ENCODE peak calls at places on chromosomes 3 and 15, in four cellular contexts. One of them, this sample, is unnamed.

GRCh38 chr3:186255703-186256331 is 106.2 kb downstream of the DGKG start:
- DNase-seq in transverse colon: peak; percentile 41
- DNase-seq in IMR-90: no peak
- DNase-seq in gastrocnemius medialis: no peak
- DNase-seq in this sample: no peak

GRCh38 chr3:27287052-27287451 is 82.1 kb downstream of the NEK10 start:
- DNase-seq in transverse colon: no peak
- DNase-seq in IMR-90: no peak
- DNase-seq in gastrocnemius medialis: no peak
- DNase-seq in this sample: no peak

GRCh38 chr15:76197703-76198455 is 113.4 kb downstream of the ETFA start:
- DNase-seq in transverse colon: peak; percentile 39
- DNase-seq in IMR-90: no peak
- DNase-seq in gastrocnemius medialis: peak; percentile 10
- DNase-seq in this sample: peak; percentile 37

GRCh38 chr15:36347272-36347864 is 232.1 kb upstream of the CDIN1 start:
- DNase-seq in transverse colon: no peak
- DNase-seq in IMR-90: no peak
- DNase-seq in gastrocnemius medialis: no peak
- DNase-seq in this sample: no peak

GRCh38 chr3:148023994-148024393 is 614.8 kb downstream of the ZIC1 start:
- DNase-seq in transverse colon: no peak
- DNase-seq in IMR-90: peak; percentile 86
- DNase-seq in gastrocnemius medialis: no peak
- DNase-seq in this sample: no peak

GRCh38 chr3:124850212-124850611 is 37.0 kb downstream of the ITGB5 start:
- DNase-seq in transverse colon: no peak
- DNase-seq in IMR-90: no peak
- DNase-seq in gastrocnemius medialis: no peak
- DNase-seq in this sample: no peak

GRCh38 chr3:126406389-126407296 is 11.9 kb downstream of the CFAP100 start:
- DNase-seq in transverse colon: no peak
- DNase-seq in IMR-90: no peak
- DNase-seq in gastrocnemius medialis: no peak
- DNase-seq in this sample: no peak

GRCh38 chr3:69214241-69214640 is 91.8 kb upstream of the LMOD3 start:
- DNase-seq in transverse colon: no peak
- DNase-seq in IMR-90: no peak
- DNase-seq in gastrocnemius medialis: no peak
- DNase-seq in this sample: no peak

GRCh38 chr15:27235161-27235560 is 264.2 kb downstream of the GABRG3 start:
- DNase-seq in transverse colon: no peak
- DNase-seq in IMR-90: no peak
- DNase-seq in gastrocnemius medialis: no peak
- DNase-seq in this sample: no peak

GRCh38 chr15:68704496-68705021 is 116.1 kb downstream of the ANP32A start:
- DNase-seq in transverse colon: peak; percentile 14
- DNase-seq in IMR-90: peak; percentile 20
- DNase-seq in gastrocnemius medialis: no peak
- DNase-seq in this sample: no peak

GRCh38 chr3:148450819-148451218 is 246.9 kb upstream of the AGTR1 start:
- DNase-seq in transverse colon: no peak
- DNase-seq in IMR-90: no peak
- DNase-seq in gastrocnemius medialis: no peak
- DNase-seq in this sample: no peak

GRCh38 chr3:48899298-48899697 is 616 bp upstream of the SLC25A20 start:
- DNase-seq in transverse colon: no peak
- DNase-seq in IMR-90: no peak
- DNase-seq in gastrocnemius medialis: no peak
- DNase-seq in this sample: no peak

GRCh38 chr3:85303156-85303555 is 344.4 kb downstream of the CADM2 start:
- DNase-seq in transverse colon: no peak
- DNase-seq in IMR-90: no peak
- DNase-seq in gastrocnemius medialis: no peak
- DNase-seq in this sample: no peak

GRCh38 chr3:161051856-161052255 is 53.3 kb downstream of the B3GALNT1 start:
- DNase-seq in transverse colon: no peak
- DNase-seq in IMR-90: no peak
- DNase-seq in gastrocnemius medialis: no peak
- DNase-seq in this sample: no peak

GRCh38 chr3:15810702-15811101 is 12.9 kb upstream of the ANKRD28 start:
- DNase-seq in transverse colon: no peak
- DNase-seq in IMR-90: no peak
- DNase-seq in gastrocnemius medialis: no peak
- DNase-seq in this sample: no peak

GRCh38 chr3:40623567-40623966 is 98.8 kb downstream of the ZNF621 start:
- DNase-seq in transverse colon: peak; percentile 38
- DNase-seq in IMR-90: no peak
- DNase-seq in gastrocnemius medialis: no peak
- DNase-seq in this sample: no peak

GRCh38 chr15:60945196-60945595 is 283.9 kb downstream of the RORA start:
- DNase-seq in transverse colon: peak; percentile 11
- DNase-seq in IMR-90: no peak
- DNase-seq in gastrocnemius medialis: peak; percentile 77
- DNase-seq in this sample: peak; percentile 56

GRCh38 chr3:37712918-37713819 is 148.5 kb upstream of the CTDSPL start:
- DNase-seq in transverse colon: no peak
- DNase-seq in IMR-90: peak; percentile 23
- DNase-seq in gastrocnemius medialis: no peak
- DNase-seq in this sample: no peak

GRCh38 chr3:184565421-184566211 is 4.0 kb downstream of the EPHB3 start:
- DNase-seq in transverse colon: peak; percentile 86
- DNase-seq in IMR-90: peak; percentile 90
- DNase-seq in gastrocnemius medialis: no peak
- DNase-seq in this sample: peak; percentile 93

DNA sequence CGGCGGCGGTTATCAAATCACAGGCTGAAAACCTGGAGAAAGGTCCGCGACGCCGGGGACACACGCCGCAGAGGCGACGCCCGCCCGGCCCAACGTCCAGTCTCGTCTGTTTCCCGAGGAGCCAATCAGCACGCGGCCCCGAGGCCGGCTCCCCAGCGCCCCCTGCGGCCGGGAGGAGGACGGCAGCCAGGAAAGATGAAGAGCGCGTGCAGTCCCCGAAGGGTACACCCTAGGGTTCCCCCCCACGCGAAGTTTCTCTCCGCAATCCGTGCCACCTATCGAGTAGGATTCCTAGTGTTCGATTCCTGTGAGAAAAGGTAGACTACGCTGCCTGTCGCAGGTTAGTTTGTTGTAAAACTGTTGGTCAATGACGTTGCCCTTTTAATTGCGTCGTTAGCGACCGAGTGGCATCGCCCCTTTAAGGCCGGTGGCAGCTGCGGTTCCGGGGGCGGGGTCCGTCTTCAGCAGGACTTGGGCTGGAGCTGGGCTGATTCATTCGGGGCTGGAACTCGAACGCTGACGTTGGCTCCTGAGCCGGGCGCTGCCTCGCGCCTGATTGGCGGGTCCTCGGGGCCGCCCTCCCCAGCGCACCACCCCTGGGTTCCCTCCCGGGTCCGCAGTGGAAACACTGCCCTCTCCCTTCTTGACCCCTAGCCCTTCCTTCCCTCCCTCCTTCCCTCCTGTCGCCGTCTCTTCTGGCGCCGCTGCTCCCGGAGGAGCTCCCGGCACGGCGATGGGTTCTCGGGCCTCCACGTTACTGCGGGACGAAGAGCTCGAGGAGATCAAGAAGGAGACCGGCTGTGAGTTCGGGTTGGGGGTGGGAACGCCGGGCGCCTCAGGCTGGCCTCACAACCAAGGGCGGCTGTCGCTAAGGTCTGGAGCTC is at the start of the genes CHP1 and EXD1:
- DNase-seq in transverse colon: peak; percentile 99
- DNase-seq in IMR-90: peak; percentile 97
- DNase-seq in gastrocnemius medialis: peak; percentile 99
- DNase-seq in this sample: peak; percentile 97
- TF ChIP-seq POLR2A in transverse colon: peak; percentile 97
- TF ChIP-seq POLR2A in IMR-90: peak; percentile 74
- TF ChIP-seq POLR2A in gastrocnemius medialis: peak; percentile 88
- TF ChIP-seq POLR2A in this sample: peak; percentile 36

GRCh38 chr3:157375342-157375986 is 61.2 kb upstream of the PTX3 start:
- DNase-seq in transverse colon: no peak
- DNase-seq in IMR-90: peak; percentile 16
- DNase-seq in gastrocnemius medialis: no peak
- DNase-seq in this sample: no peak
- TF ChIP-seq POLR2A in transverse colon: no peak
- TF ChIP-seq POLR2A in IMR-90: no peak
- TF ChIP-seq POLR2A in gastrocnemius medialis: no peak
- TF ChIP-seq POLR2A in this sample: no peak

DNA sequence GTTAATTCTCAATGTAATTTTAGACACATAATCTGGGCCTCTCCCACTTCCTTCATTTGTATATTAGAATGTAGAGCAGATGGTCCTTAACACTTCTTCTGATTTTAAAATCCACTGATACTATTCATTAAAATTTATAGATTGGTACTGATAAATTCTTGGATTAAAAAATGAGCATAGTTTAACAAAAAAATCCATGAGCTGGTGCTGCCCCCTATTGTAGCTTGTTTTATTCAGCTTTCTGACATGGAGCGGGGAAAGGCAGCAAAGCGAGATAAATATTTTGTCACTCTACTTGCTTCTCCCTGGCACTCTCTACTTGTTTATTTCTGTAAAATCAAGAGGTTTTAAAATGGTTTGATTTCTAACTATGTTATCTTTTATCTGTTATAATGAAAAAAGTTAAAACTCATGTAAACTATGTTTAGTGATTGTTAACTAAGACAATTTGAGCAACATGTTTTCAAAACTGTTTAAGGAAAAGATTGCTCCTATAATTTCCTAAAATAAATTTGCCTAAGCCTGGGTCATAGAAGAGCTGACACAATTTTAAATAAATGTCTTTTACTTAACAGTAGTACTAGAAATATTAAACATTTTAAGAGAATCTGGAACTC is 26.5 kb upstream of the PLOD2 start:
- DNase-seq in transverse colon: no peak
- DNase-seq in IMR-90: peak; percentile 55
- DNase-seq in gastrocnemius medialis: no peak
- DNase-seq in this sample: no peak
- TF ChIP-seq POLR2A in transverse colon: no peak
- TF ChIP-seq POLR2A in IMR-90: no peak
- TF ChIP-seq POLR2A in gastrocnemius medialis: no peak
- TF ChIP-seq POLR2A in this sample: no peak

GRCh38 chr3:51391075-51391565 is at the start of gene RBM15B:
- DNase-seq in transverse colon: peak; percentile 98
- DNase-seq in IMR-90: peak; percentile 96
- DNase-seq in gastrocnemius medialis: peak; percentile 97
- DNase-seq in this sample: peak; percentile 98
- TF ChIP-seq POLR2A in transverse colon: peak; percentile 18
- TF ChIP-seq POLR2A in IMR-90: peak; percentile 96
- TF ChIP-seq POLR2A in gastrocnemius medialis: peak; percentile 79
- TF ChIP-seq POLR2A in this sample: no peak

DNA sequence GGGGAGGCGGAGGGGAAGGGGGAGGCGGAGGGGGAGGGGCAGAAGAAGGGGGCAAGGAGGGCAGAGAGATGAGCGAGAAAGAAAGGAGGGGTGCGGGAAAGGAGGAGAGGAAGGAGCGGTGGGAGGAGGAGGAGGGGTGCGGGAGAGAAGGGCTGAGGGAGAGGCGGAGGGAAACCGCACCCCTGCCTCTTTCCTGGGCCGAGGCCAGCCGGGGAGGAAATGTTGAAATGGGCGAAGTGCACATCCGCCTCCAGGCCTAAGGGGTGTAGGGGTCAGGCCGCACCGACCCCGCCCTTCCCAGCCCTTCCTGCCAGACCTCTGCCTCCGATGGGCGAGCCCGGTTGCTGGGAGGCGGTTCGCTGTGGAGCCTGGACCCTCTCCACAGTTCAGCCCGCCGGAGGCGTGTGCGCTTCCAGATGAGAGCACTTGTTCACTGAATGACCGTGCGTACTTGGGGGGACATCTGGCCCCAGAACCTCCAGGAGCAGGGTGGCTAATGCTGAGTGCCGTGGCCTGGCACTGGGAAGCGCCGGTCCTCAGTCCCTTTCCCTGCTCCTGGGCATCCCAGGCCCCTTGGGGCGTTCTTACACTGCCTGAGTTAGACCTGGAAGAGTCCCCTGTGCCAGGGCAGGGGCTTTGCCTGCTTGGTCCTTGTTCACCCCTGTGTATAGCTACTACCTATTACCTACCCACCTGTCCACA is 110.3 kb upstream of the KLF13 start:
- DNase-seq in transverse colon: peak; percentile 96
- DNase-seq in IMR-90: no peak
- DNase-seq in gastrocnemius medialis: peak; percentile 86
- DNase-seq in this sample: peak; percentile 81
- TF ChIP-seq POLR2A in transverse colon: peak; percentile 73
- TF ChIP-seq POLR2A in IMR-90: no peak
- TF ChIP-seq POLR2A in gastrocnemius medialis: no peak
- TF ChIP-seq POLR2A in this sample: no peak

GRCh38 chr15:64701482-64701881 is 73.9 kb downstream of the RBPMS2 start:
- DNase-seq in transverse colon: no peak
- DNase-seq in IMR-90: no peak
- DNase-seq in gastrocnemius medialis: no peak
- DNase-seq in this sample: no peak

GRCh38 chr15:64703632-64703959 is 71.8 kb downstream of the RBPMS2 start:
- DNase-seq in transverse colon: no peak
- DNase-seq in IMR-90: no peak
- DNase-seq in gastrocnemius medialis: no peak
- DNase-seq in this sample: no peak

GRCh38 chr15:64705006-64705405 is 70.4 kb downstream of the RBPMS2 start:
- DNase-seq in transverse colon: no peak
- DNase-seq in IMR-90: no peak
- DNase-seq in gastrocnemius medialis: no peak
- DNase-seq in this sample: no peak

GRCh38 chr15:64701051-64701450 is 74.3 kb downstream of the RBPMS2 start:
- DNase-seq in transverse colon: no peak
- DNase-seq in IMR-90: no peak
- DNase-seq in gastrocnemius medialis: no peak
- DNase-seq in this sample: no peak

DNA sequence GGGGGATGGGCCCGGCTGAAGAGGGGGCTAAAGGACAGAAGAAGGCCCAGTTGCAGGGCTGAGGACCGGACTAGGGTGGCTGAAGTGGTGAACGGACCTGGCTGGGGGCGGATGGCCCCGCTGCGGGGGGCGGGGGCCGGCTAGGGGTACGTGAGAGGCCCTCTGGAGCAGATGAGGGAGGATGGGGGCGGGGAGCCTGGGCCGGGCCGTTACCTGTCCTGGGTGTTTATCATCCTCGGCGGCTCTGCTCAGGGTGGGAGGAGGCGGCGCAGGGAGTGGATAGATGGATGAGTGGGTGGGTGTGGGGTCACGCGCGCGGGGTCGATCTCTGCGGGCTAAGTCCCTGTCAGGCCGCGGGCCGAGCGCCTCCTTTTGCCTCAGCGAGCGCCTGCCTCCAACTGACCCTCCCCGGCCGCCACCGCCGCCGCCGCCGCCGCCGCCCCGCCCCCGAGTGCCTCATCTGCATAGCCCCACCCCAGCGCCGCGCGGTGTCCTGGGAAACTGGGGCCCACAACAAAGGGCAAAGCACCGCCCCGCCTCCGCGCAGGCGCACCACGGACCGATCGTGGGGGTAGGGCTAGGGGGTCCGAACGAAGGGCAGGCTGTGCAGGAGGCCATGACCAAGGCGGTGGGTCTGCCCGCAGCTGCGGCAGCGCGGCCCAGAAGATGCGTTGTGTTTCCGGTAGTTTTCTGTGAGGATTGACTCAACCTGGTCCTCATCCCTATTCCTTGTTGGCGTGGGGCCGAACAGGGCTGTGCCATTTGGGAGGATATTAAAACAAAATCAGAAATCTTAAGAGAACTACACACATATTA is 72.4 kb downstream of the RBPMS2 start:
- DNase-seq in transverse colon: peak; percentile 98
- DNase-seq in IMR-90: peak; percentile 80
- DNase-seq in gastrocnemius medialis: peak; percentile 96
- DNase-seq in this sample: peak; percentile 97
- TF ChIP-seq POLR2A in transverse colon: peak; percentile 76
- TF ChIP-seq POLR2A in IMR-90: peak; percentile 83
- TF ChIP-seq POLR2A in gastrocnemius medialis: peak; percentile 89
- TF ChIP-seq POLR2A in this sample: peak; percentile 10

This sample was measured in breast epithelium.